ENCODE peak calls at places on chromosomes 5 and 9, in four cellular contexts. L, S, W and V are unnamed samples.

GRCh38 chr9:81150016-81150625 is 539.2 kb downstream of the TLE1 start:
- DNase-seq in L (no peak), W (peak; percentile 62), S (no peak), V (no peak)

GRCh38 chr5:10332301-10332700 is 21.2 kb upstream of the MARCHF6 start:
- DNase-seq in W (no peak), L (no peak), S (no peak), V (no peak)

GRCh38 chr9:127975376-127976315 is 5.1 kb downstream of the EEIG1 start:
- DNase-seq in S (no peak), W (no peak), L (no peak), V (no peak)

GRCh38 chr5:86865396-86865795 is 247.7 kb downstream of the COX7C start:
- DNase-seq in L (no peak), W (peak; percentile 35), S (no peak), V (no peak)

GRCh38 chr9:129894106-129894823 is 59.0 kb downstream of the USP20 start:
- DNase-seq in W (no peak), L (no peak), S (no peak), V (no peak)

GRCh38 chr5:78805474-78806124 is 157.0 kb upstream of the LHFPL2 start:
- DNase-seq in L (no peak), S (no peak), W (no peak), V (no peak)

GRCh38 chr9:88932766-88933165 is 58.5 kb upstream of the S1PR3 start:
- DNase-seq in L (no peak), W (no peak), S (no peak), V (peak; percentile 58)

GRCh38 chr5:74918232-74918669 is 52.1 kb upstream of the FAM169A start:
- DNase-seq in S (no peak), W (no peak), L (no peak), V (no peak)

GRCh38 chr5:109455598-109456096 is 45.9 kb upstream of the PJA2 start:
- DNase-seq in L (peak; percentile 31), W (peak; percentile 83), S (peak; percentile 53), V (no peak)

GRCh38 chr5:139775872-139776271 is 19.7 kb upstream of the PSD2 start:
- DNase-seq in W (no peak), S (no peak), L (no peak), V (no peak)

GRCh38 chr5:141149812-141150211 is at the start of gene PCDHB6:
- DNase-seq in S (no peak), L (no peak), W (no peak), V (no peak)

GRCh38 chr5:108084105-108084504 is 297.8 kb downstream of the FBXL17 start:
- DNase-seq in W (peak; percentile 25), S (no peak), L (no peak), V (no peak)

GRCh38 chr5:138354926-138355378 is 2.5 kb downstream of the KDM3B start:
- DNase-seq in W (peak; percentile 13), S (no peak), L (no peak), V (peak; percentile 62)

GRCh38 chr5:53333160-53333559 is 147.3 kb upstream of the FST start:
- DNase-seq in L (no peak), S (no peak), W (peak; percentile 82), V (no peak)

GRCh38 chr9:71681708-71682268 is 86.5 kb downstream of the CEMIP2 start:
- DNase-seq in S (peak; percentile 23), W (peak; percentile 57), L (peak; percentile 59), V (peak; percentile 39)

GRCh38 chr5:10760976-10761841 is at the start of gene DAP:
- DNase-seq in S (peak; percentile 99), L (peak; percentile 51), W (peak; percentile 99), V (peak; percentile 80)

GRCh38 chr5:95098012-95098411 is 186.9 kb downstream of the MCTP1 start:
- DNase-seq in L (no peak), W (peak; percentile 71), S (no peak), V (no peak)

GRCh38 chr5:165781703-165782102 is 2276.3 kb downstream of the MAT2B start:
- DNase-seq in S (no peak), L (no peak), W (no peak), V (no peak)

GRCh38 chr9:76369583-76369982 is 24.6 kb downstream of the RFK start:
- DNase-seq in W (peak; percentile 77), S (peak; percentile 88), L (no peak), V (no peak)

GRCh38 chr5:92616085-92616484 is 964.9 kb downstream of the NR2F1-AS1 start:
- DNase-seq in L (no peak), W (no peak), S (no peak), V (no peak)

GRCh38 chr5:59517926-59518585 is 375.5 kb downstream of the PDE4D start:
- DNase-seq in S (peak; percentile 7), L (no peak), W (peak; percentile 78), V (no peak)

GRCh38 chr5:3185488-3185887 is 410.1 kb upstream of the IRX1 start:
- DNase-seq in S (no peak), W (no peak), L (no peak), V (no peak)

GRCh38 chr5:129245489-129245888 is 150.9 kb downstream of the ISOC1 start:
- DNase-seq in S (no peak), W (no peak), L (no peak), V (no peak)

GRCh38 chr9:71791875-71792274 is 23.6 kb upstream of the CEMIP2 start:
- DNase-seq in L (no peak), W (no peak), S (no peak), V (no peak)

GRCh38 chr5:59079622-59080620 is 497.0 kb downstream of the RAB3C start:
- DNase-seq in W (peak; percentile 54), S (no peak), L (no peak), V (peak; percentile 28)

GRCh38 chr5:154370730-154371334 is 75.0 kb upstream of the SAP30L start:
- DNase-seq in L (no peak), S (no peak), W (no peak), V (no peak)

GRCh38 chr9:110399983-110400382 is 62.3 kb upstream of the TXNDC8 start:
- DNase-seq in W (no peak), L (no peak), S (peak; percentile 53), V (no peak)

GRCh38 chr9:91119147-91119546 is 242.6 kb downstream of the AUH start:
- DNase-seq in S (no peak), L (no peak), W (peak; percentile 67), V (no peak)

GRCh38 chr9:81497096-81497495 is 192.3 kb downstream of the TLE1 start:
- DNase-seq in L (no peak), W (no peak), S (no peak), V (no peak)

GRCh38 chr9:8349928-8350327 is 550.4 kb upstream of the DMAC1 start:
- DNase-seq in L (no peak), S (no peak), W (no peak), V (no peak)

GRCh38 chr9:8348756-8349155 is 549.2 kb upstream of the DMAC1 start:
- DNase-seq in S (no peak), L (no peak), W (no peak), V (no peak)

GRCh38 chr9:8349369-8349768 is 549.8 kb upstream of the DMAC1 start:
- DNase-seq in W (no peak), S (no peak), L (no peak), V (no peak)

GRCh38 chr9:8356406-8356805 is 556.8 kb upstream of the DMAC1 start:
- DNase-seq in W (no peak), L (no peak), S (no peak), V (no peak)

GRCh38 chr9:8351431-8351830 is 551.9 kb upstream of the DMAC1 start:
- DNase-seq in L (no peak), W (no peak), S (no peak), V (no peak)
- H3K9me3 ChIP-seq in L (peaks cover 17% of the 10 kb centered on the region), W (no peaks in the 10 kb centered on the region), S (no peaks in the 10 kb centered on the region), V (no peaks in the 10 kb centered on the region)

GRCh38 chr9:134966270-134966669 is 48.6 kb upstream of the FCN1 start:
- DNase-seq in L (no peak), W (no peak), S (no peak), V (peak; percentile 21)

GRCh38 chr9:134967547-134967930 is 49.8 kb upstream of the FCN1 start:
- DNase-seq in L (no peak), W (no peak), S (no peak), V (no peak)

GRCh38 chr9:134965851-134966250 is 48.1 kb upstream of the FCN1 start:
- DNase-seq in W (no peak), L (no peak), S (no peak), V (no peak)

GRCh38 chr9:134968011-134968822 is 50.5 kb upstream of the FCN1 start:
- DNase-seq in L (no peak), S (no peak), W (no peak), V (peak; percentile 14)

GRCh38 chr9:134966697-134967546 is 49.2 kb upstream of the FCN1 start:
- DNase-seq in L (no peak), S (no peak), W (no peak), V (peak; percentile 23)
- H3K9me3 ChIP-seq in L (no peaks in the 10 kb centered on the region), S (no peaks in the 10 kb centered on the region), W (no peaks in the 10 kb centered on the region), V (no peaks in the 10 kb centered on the region)

GRCh38 chr5:44660251-44660650 is 148.5 kb upstream of the MRPS30 start:
- DNase-seq in W (peak; percentile 30), L (no peak), S (no peak), V (no peak)
- H3K9me3 ChIP-seq in W (no peaks in the 10 kb centered on the region), L (peaks cover 3% of the 10 kb centered on the region), S (no peaks in the 10 kb centered on the region), V (peaks cover 4% of the 10 kb centered on the region)

GRCh38 chr5:150912312-150912814 is 7.6 kb upstream of the ZNF300 start:
- DNase-seq in L (no peak), S (no peak), W (no peak), V (no peak)
- H3K9me3 ChIP-seq in L (no peaks in the 10 kb centered on the region), S (peaks cover 24% of the 10 kb centered on the region), W (peaks cover 52% of the 10 kb centered on the region), V (peaks cover 31% of the 10 kb centered on the region)

GRCh38 chr9:95939472-95939871 is 64.0 kb downstream of the ERCC6L2 start:
- DNase-seq in S (no peak), W (no peak), L (no peak), V (no peak)
- H3K9me3 ChIP-seq in S (no peaks in the 10 kb centered on the region), W (no peaks in the 10 kb centered on the region), L (no peaks in the 10 kb centered on the region), V (no peaks in the 10 kb centered on the region)

GRCh38 chr5:179120951-179121666 is 60.9 kb downstream of the ZNF354C start:
- DNase-seq in L (no peak), W (no peak), S (no peak), V (peak; percentile 9)

GRCh38 chr5:179118756-179119414 is 58.7 kb downstream of the ZNF354C start:
- DNase-seq in W (no peak), S (no peak), L (no peak), V (peak; percentile 2)

GRCh38 chr5:179120421-179120861 is 60.3 kb downstream of the ZNF354C start:
- DNase-seq in L (no peak), W (no peak), S (no peak), V (peak; percentile 7)

GRCh38 chr5:179118338-179118737 is 58.2 kb downstream of the ZNF354C start:
- DNase-seq in L (no peak), W (peak; percentile 41), S (no peak), V (no peak)

DNA sequence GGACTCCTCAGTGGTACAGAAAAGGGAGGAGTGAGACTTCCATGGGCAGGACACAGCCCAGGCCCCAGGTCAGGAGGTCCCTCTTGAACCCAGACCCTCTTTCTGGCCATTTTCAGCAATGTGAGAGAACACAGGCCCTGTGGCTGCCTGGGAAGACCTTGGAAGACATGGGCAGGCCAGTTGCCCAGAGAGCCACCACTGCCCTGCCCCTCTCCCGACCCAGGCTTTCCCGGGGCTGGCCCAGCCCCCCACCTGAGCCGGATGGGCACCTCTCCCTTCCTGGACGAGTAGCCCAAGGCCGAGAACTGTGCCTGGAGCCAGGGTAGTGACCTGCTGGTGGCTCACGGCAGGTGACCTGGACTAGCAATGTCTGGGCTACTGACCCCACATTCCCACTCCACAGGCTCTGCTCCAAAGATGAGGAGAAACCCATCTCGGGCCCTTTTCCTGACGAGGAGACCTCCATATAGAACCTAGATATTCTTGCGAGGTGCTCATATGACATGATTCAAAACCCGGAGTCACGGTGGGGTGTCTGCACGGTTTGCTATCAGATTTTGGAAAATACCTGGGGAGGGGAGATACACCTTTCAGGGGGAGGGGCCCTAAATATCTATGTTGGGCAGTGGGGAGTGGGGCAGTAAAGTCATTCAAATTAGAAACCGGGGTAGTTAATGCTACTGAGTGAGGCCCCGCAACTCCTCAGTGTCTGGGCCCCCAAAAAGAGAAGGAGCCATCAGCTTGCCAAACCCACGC is 59.4 kb downstream of the ZNF354C start:
- DNase-seq in S (no peak), W (no peak), L (no peak), V (peak; percentile 15)
- H3K9me3 ChIP-seq in S (no peaks in the 10 kb centered on the region), W (no peaks in the 10 kb centered on the region), L (no peaks in the 10 kb centered on the region), V (peaks cover 20% of the 10 kb centered on the region)